ENCODE peak calls at places on chromosomes 3 and 15, in eight cellular contexts. J is HCT116, D is GM12878, N is SK-N-SH, G is HepG2, S is endothelial cell of umbilical vein, Y is K562, M is H1. K is an unnamed sample.

GRCh38 chr3:148625145-148625736 is 72.5 kb upstream of the AGTR1 start:
- DNase-seq in G (peak), J (no peak), D (no peak), N (no peak), M (no peak), S (no peak), Y (no peak), K (no peak)

GRCh38 chr15:61537337-61537736 is 308.2 kb upstream of the RORA start:
- DNase-seq in Y (no peak), M (no peak), S (no peak), J (no peak), N (no peak), D (no peak), G (no peak), K (no peak)

GRCh38 chr15:67968564-67969440 is 85.3 kb upstream of the PIAS1 start:
- DNase-seq in J (no peak), Y (no peak), D (no peak), S (no peak), M (no peak), N (no peak), G (no peak), K (peak)

GRCh38 chr15:69723404-69724097 is 270.9 kb downstream of the RPLP1 start:
- DNase-seq in G (no peak), M (no peak), S (no peak), J (no peak), D (no peak), Y (no peak), N (peak), K (peak)

GRCh38 chr3:45593708-45594601 is 596 bp upstream of the LIMD1 start:
- DNase-seq in D (no peak), J (peak), Y (peak), S (peak), N (peak), M (no peak), G (peak), K (peak)

GRCh38 chr3:81914254-81914653 is 152.8 kb upstream of the GBE1 start:
- DNase-seq in N (no peak), Y (no peak), S (no peak), J (no peak), G (no peak), M (no peak), D (no peak), K (no peak)

GRCh38 chr3:9715127-9715526 is 11.5 kb downstream of the CPNE9 start:
- DNase-seq in M (no peak), N (no peak), J (peak), G (no peak), S (no peak), Y (peak), D (no peak), K (peak)

GRCh38 chr3:65778966-65779365 is 259.8 kb downstream of the MAGI1 start:
- DNase-seq in S (no peak), M (no peak), J (no peak), G (no peak), N (no peak), Y (no peak), D (no peak), K (no peak)

GRCh38 chr15:66163553-66163952 is 90.0 kb downstream of the MEGF11 start:
- DNase-seq in Y (no peak), N (no peak), D (no peak), S (no peak), G (no peak), J (no peak), M (no peak), K (no peak)

GRCh38 chr15:63050737-63051700 is 8.5 kb downstream of the TPM1 start:
- DNase-seq in S (peak), J (no peak), Y (peak), D (no peak), M (no peak), N (no peak), G (peak), K (peak)

GRCh38 chr3:182633206-182633605 is 160.1 kb upstream of the ATP11B start:
- DNase-seq in Y (no peak), J (no peak), M (no peak), N (no peak), D (no peak), S (no peak), G (no peak), K (no peak)

GRCh38 chr3:80549173-80549572 is 781.4 kb upstream of the ROBO1 start:
- DNase-seq in Y (no peak), N (no peak), J (no peak), S (no peak), D (no peak), M (no peak), G (peak), K (no peak)

GRCh38 chr3:134067311-134068161 is 37.8 kb upstream of the SLCO2A1 start:
- DNase-seq in M (no peak), D (no peak), S (peak), Y (no peak), N (no peak), J (no peak), G (no peak), K (no peak)

GRCh38 chr15:39720721-39721611 is 61.7 kb downstream of the FSIP1 start:
- DNase-seq in D (no peak), S (no peak), Y (no peak), J (no peak), N (no peak), M (no peak), G (no peak), K (no peak)

GRCh38 chr3:141426404-141427034 is 58.2 kb downstream of the ZBTB38 start:
- DNase-seq in D (no peak), M (no peak), G (no peak), S (peak), J (no peak), Y (peak), N (no peak), K (peak)

GRCh38 chr3:80374423-80374822 is 606.6 kb upstream of the ROBO1 start:
- DNase-seq in G (no peak), M (no peak), S (no peak), Y (no peak), N (no peak), D (no peak), J (no peak), K (no peak)

GRCh38 chr3:157111578-157111977 is 48.4 kb downstream of the CCNL1 start:
- DNase-seq in N (no peak), S (no peak), Y (peak), M (no peak), D (no peak), J (no peak), G (no peak), K (no peak)

GRCh38 chr3:25427155-25428002 is 684 bp upstream of the RARB start:
- DNase-seq in S (peak), M (no peak), N (peak), J (no peak), G (peak), D (no peak), Y (no peak), K (no peak)

GRCh38 chr15:77642793-77643430 is 10.2 kb upstream of the LINGO1 start:
- DNase-seq in S (no peak), G (peak), Y (peak), M (no peak), D (no peak), J (no peak), N (peak), K (no peak)

GRCh38 chr3:50450135-50450911 is 53.1 kb downstream of the CACNA2D2 start:
- DNase-seq in N (no peak), M (no peak), J (no peak), S (peak), D (no peak), G (peak), Y (no peak), K (peak)
- H3K4me2 ChIP-seq in N (no peak), M (no peak), J (no peak), S (peak), D (no peak), G (peak), Y (no peak), K (peak)

DNA sequence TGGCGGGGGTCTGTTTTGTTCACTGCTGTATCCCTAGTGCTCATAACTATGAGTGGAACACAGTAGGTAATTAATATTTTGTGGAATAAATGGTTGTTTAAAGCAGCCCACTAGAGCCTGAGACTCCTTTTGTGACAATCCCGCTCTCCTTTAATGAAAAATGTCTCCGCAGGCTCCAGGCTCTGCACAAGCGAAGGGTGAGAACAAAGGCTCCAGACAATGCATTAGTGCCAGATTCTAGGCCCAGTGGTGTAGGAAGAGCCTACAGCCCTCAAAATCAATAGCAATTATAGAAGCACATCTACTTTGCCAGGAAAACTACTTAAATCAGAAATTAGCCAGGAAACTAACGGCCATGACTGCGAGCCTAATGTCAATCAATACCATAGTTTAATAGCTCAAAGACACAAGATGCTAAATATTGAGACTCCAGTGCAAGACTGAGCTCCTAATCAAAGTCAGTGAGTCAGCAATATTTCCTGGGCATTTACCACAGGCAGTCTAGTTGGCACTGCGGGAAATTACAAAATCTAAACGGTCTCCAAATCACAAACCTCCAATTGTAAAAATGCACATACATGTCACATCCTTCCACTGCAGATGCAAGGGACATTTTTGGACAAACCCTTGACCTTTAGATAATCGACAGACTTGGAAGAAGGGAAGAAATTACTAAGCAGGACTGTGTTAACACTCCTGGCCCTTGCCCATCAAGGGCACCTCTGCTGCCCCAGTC is 2.3 kb downstream of the ANXA2 start:
- DNase-seq in Y (no peak), S (no peak), G (no peak), D (no peak), J (no peak), N (no peak), M (no peak), K (no peak)
- H3K4me3 ChIP-seq in Y (no peak), S (peak), G (no peak), D (no peak), J (peak), N (peak), M (no peak), K (no peak)

GRCh38 chr3:12392101-12392878 is 92.0 kb upstream of the TSEN2 start:
- DNase-seq in G (no peak), J (no peak), S (no peak), D (no peak), Y (no peak), N (no peak), M (no peak), K (no peak)

GRCh38 chr3:12394516-12395271 is 89.6 kb upstream of the TSEN2 start:
- DNase-seq in S (no peak), D (no peak), G (no peak), M (no peak), J (no peak), N (no peak), Y (no peak), K (no peak)

GRCh38 chr3:12396475-12396874 is 87.8 kb upstream of the TSEN2 start:
- DNase-seq in J (no peak), Y (no peak), M (no peak), G (no peak), D (no peak), N (no peak), S (no peak), K (no peak)

GRCh38 chr3:12395349-12396012 is 88.8 kb upstream of the TSEN2 start:
- DNase-seq in D (peak), G (no peak), J (no peak), N (no peak), M (no peak), S (no peak), Y (no peak), K (no peak)

DNA sequence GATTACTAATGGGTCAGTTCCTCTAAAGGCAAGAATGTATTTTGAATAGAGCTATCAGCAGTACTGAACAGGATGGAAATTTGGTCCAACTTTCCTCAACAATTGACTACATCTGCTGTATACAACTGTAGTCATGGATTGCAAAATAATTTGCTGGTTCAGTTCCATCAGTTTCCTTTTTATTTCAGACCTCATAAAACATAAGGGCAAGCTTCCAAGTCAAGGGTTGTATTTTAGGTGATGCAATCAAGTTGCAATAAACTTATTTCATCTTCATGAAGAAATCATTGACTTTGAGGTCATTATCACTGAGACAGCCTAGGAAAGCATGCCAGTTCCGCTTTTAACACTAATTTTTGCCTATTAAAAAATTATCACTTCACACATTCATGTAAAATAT is 90.4 kb upstream of the TSEN2 start:
- DNase-seq in Y (no peak), D (no peak), N (no peak), J (peak), G (no peak), S (no peak), M (no peak), K (no peak)
- TF ChIP-seq POLR2AphosphoS5 in Y (no peak), D (no peak), N (no peak), J (no peak), G (no peak), S (no peak), M (no peak), K (no peak)

GRCh38 chr3:191961036-191961435 is 500.1 kb downstream of the PYDC2 start:
- DNase-seq in M (no peak), Y (no peak), D (no peak), G (no peak), J (no peak), S (no peak), N (no peak), K (no peak)
- H3K4me2 ChIP-seq in M (no peak), Y (no peak), D (no peak), G (no peak), J (no peak), S (no peak), N (no peak), K (no peak)

GRCh38 chr15:31332020-31332680 is 5.5 kb downstream of the KLF13 start:
- DNase-seq in S (no peak), Y (no peak), J (no peak), G (no peak), D (no peak), N (peak), M (no peak), K (no peak)
- H3K4me3 ChIP-seq in S (no peak), Y (no peak), J (no peak), G (no peak), D (peak), N (no peak), M (no peak), K (no peak)

GRCh38 chr3:14118400-14119165 is 6.1 kb downstream of the CHCHD4 start:
- DNase-seq in D (no peak), N (no peak), S (no peak), J (no peak), G (peak), M (no peak), Y (no peak), K (no peak)
- TF ChIP-seq POLR2AphosphoS5 in D (no peak), N (no peak), S (no peak), J (no peak), G (no peak), M (no peak), Y (no peak), K (no peak)

GRCh38 chr15:74464216-74464615 is 3.3 kb upstream of the UBL7 start:
- DNase-seq in M (no peak), Y (no peak), N (no peak), S (no peak), D (peak), G (no peak), J (no peak), K (no peak)
- H3K4me2 ChIP-seq in M (no peak), Y (peak), N (no peak), S (no peak), D (peak), G (no peak), J (no peak), K (no peak)

K was measured in GM23338.